ENCODE peak calls at places on chromosomes 7 and 10, in seven cellular contexts. E is NCI-H2081; A is HuH-7; R is substantia nigra; B is T-helper 2 cell; S is activated CD4-positive, alpha-beta T cell treated with anti-CD3 and anti-CD28 coated beads, Interleukin-2, amount 50 U/mL, for 24 hours; F is aorta. D is an unnamed sample.

GRCh38 chr7:83149466-83149865 is 13.2 kb downstream of the PCLO start:
- DNase-seq in E (no peak), A (no peak), R (no peak), B (no peak), S (no peak), F (no peak), D (no peak)

GRCh38 chr7:18900236-18900635 is 217.2 kb downstream of the TWIST1 start:
- DNase-seq in E (no peak), A (no peak), R (no peak), B (no peak), S (no peak), F (no peak), D (no peak)

GRCh38 chr7:19920200-19920599 is 146.8 kb upstream of the TMEM196 start:
- DNase-seq in E (no peak), A (no peak), R (no peak), B (no peak), S (no peak), F (no peak), D (peak; percentile 64)

GRCh38 chr10:3806603-3807002 is 21.6 kb upstream of the KLF6 start:
- DNase-seq in E (no peak), A (no peak), R (no peak), B (peak; percentile 49), S (no peak), F (no peak), D (peak; percentile 92)

GRCh38 chr10:131584286-131584685 is 272.8 kb upstream of the TCERG1L start:
- DNase-seq in E (no peak), A (no peak), R (no peak), B (no peak), S (no peak), F (no peak), D (no peak)

GRCh38 chr10:62437696-62438095 is 63.5 kb downstream of the ZNF365 start:
- DNase-seq in E (peak; percentile 48), A (peak; percentile 17), R (no peak), B (peak; percentile 59), S (no peak), F (no peak), D (no peak)

GRCh38 chr7:74464931-74465906 is 11.5 kb downstream of the GTF2IRD1 start:
- DNase-seq in E (no peak), A (no peak), R (no peak), B (no peak), S (no peak), F (no peak), D (peak; percentile 80)

GRCh38 chr7:20647908-20648776 is 32.7 kb downstream of the ABCB5 start:
- DNase-seq in E (peak; percentile 51), A (peak; percentile 44), R (no peak), B (peak; percentile 3), S (no peak), F (no peak), D (no peak)

GRCh38 chr10:49518982-49519578 is 19.8 kb downstream of the ERCC6 start:
- DNase-seq in E (peak; percentile 39), A (peak; percentile 12), R (no peak), B (peak; percentile 46), S (no peak), F (no peak), D (no peak)

GRCh38 chr10:118835682-118836326 is 81.0 kb upstream of the CACUL1 start:
- DNase-seq in E (peak; percentile 45), A (no peak), R (no peak), B (no peak), S (no peak), F (no peak), D (peak; percentile 90)

GRCh38 chr10:113178771-113179170 is 228.7 kb downstream of the TCF7L2 start:
- DNase-seq in E (no peak), A (no peak), R (no peak), B (no peak), S (no peak), F (no peak), D (no peak)

GRCh38 chr10:132520147-132520811 is 17.3 kb upstream of the INPP5A start:
- DNase-seq in E (no peak), A (no peak), R (no peak), B (no peak), S (no peak), F (peak; percentile 71), D (no peak)

GRCh38 chr10:117218654-117219053 is 21.4 kb downstream of the KCNK18 start:
- DNase-seq in E (no peak), A (no peak), R (no peak), B (no peak), S (no peak), F (no peak), D (no peak)